ENCODE peak calls at places on chromosomes 11 and 22, in five cellular contexts. X is CD8-positive, alpha-beta memory T cell; I is stomach; Z is CD8-positive, alpha-beta T cell; O is cardiac fibroblast. K is an unnamed sample.

GRCh38 chr11:105007463-105007862 is 15.5 kb downstream of the CASP5 start:
- DNase-seq in X (no peak), I (no peak), Z (no peak), O (no peak), K (no peak)

GRCh38 chr11:86805873-86806310 is 5.5 kb downstream of the PRSS23 start:
- DNase-seq in X (peak; percentile 7), I (no peak), Z (no peak), O (peak; percentile 76), K (no peak)

GRCh38 chr11:75653532-75653931 is 15.3 kb downstream of the MAP6 start:
- DNase-seq in X (no peak), I (no peak), Z (no peak), O (no peak), K (no peak)

GRCh38 chr11:13119928-13120520 is 110.9 kb downstream of the RASSF10 start:
- DNase-seq in X (no peak), I (no peak), Z (no peak), O (no peak), K (no peak)

GRCh38 chr11:120606116-120607010 is 94.8 kb downstream of the GRIK4 start:
- DNase-seq in X (no peak), I (no peak), Z (no peak), O (no peak), K (no peak)

GRCh38 chr11:67645521-67646457 is 4.7 kb downstream of the ACY3 start:
- DNase-seq in X (no peak), I (no peak), Z (no peak), O (no peak), K (no peak)

GRCh38 chr11:94885133-94885532 is 88.2 kb downstream of the CWC15 start:
- DNase-seq in X (no peak), I (no peak), Z (no peak), O (no peak), K (no peak)

GRCh38 chr11:67418476-67419281 is 3.2 kb downstream of the CARNS1 start:
- DNase-seq in X (no peak), I (peak; percentile 67), Z (no peak), O (no peak), K (no peak)

GRCh38 chr11:78828582-78829520 is 254.2 kb upstream of the NARS2 start:
- DNase-seq in X (no peak), I (no peak), Z (no peak), O (no peak), K (no peak)

GRCh38 chr11:130915556-130916237 is 582 bp downstream of the SNX19 start:
- DNase-seq in X (no peak), I (no peak), Z (no peak), O (no peak), K (no peak)

GRCh38 chr11:132464939-132465338 is 1067.4 kb downstream of the OPCML start:
- DNase-seq in X (no peak), I (no peak), Z (no peak), O (no peak), K (no peak)

GRCh38 chr11:113278481-113278880 is 35.9 kb upstream of the TTC12 start:
- DNase-seq in X (no peak), I (no peak), Z (no peak), O (no peak), K (no peak)

GRCh38 chr11:6096417-6096816 is 11.1 kb upstream of the OR56B4 start:
- DNase-seq in X (no peak), I (no peak), Z (no peak), O (peak; percentile 6), K (no peak)

GRCh38 chr11:45606514-45607024 is 58.9 kb downstream of the CHST1 start:
- DNase-seq in X (no peak), I (no peak), Z (no peak), O (no peak), K (no peak)

GRCh38 chr11:114821626-114822025 is 143.3 kb downstream of the NXPE2 start:
- DNase-seq in X (no peak), I (no peak), Z (no peak), O (no peak), K (peak; percentile 52)

GRCh38 chr11:67266424-67267187 is at the start of gene GRK2:
- DNase-seq in X (no peak), I (peak; percentile 52), Z (no peak), O (peak; percentile 41), K (no peak)

GRCh38 chr11:36452987-36453386 is 57.1 kb downstream of the TRAF6 start:
- DNase-seq in X (no peak), I (no peak), Z (no peak), O (no peak), K (peak; percentile 97)

GRCh38 chr22:35150163-35151107 is 84.5 kb downstream of the ISX start:
- DNase-seq in X (no peak), I (peak; percentile 50), Z (peak; percentile 21), O (peak; percentile 57), K (peak; percentile 14)

GRCh38 chr22:30089655-30089974 is 9.4 kb downstream of the HORMAD2 start:
- DNase-seq in X (no peak), I (no peak), Z (no peak), O (no peak), K (no peak)

GRCh38 chr22:30087611-30088010 is 7.3 kb downstream of the HORMAD2 start:
- DNase-seq in X (no peak), I (no peak), Z (no peak), O (no peak), K (no peak)

GRCh38 chr22:30094804-30095203 is 14.5 kb downstream of the HORMAD2 start:
- DNase-seq in X (no peak), I (no peak), Z (no peak), O (no peak), K (no peak)

GRCh38 chr22:30088468-30088867 is 8.2 kb downstream of the HORMAD2 start:
- DNase-seq in X (no peak), I (no peak), Z (no peak), O (no peak), K (no peak)

DNA sequence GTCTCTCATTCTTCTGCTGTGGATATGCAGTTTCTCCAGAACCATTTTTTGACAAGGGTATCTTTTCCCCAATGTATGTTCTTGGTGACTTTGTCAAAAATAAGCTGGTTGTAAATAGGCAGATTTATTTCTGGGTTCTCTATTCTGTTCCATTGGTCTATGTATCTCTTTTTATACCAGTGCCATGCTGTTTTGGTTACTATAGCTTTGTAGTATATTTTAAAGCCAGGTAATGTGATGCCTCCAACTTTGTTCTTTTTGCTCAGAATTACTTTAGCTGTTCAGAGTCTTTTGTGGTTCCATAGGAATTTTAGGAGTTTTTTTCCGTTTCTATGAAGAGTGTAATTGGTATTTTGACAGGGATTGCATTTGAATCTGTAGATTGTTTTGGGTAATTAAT is 12.4 kb downstream of the HORMAD2 start:
- DNase-seq in X (no peak), I (no peak), Z (no peak), O (no peak), K (no peak)
- H3K4me3 ChIP-seq in X (no peak overlapping the region), I (no peak overlapping the region), Z (no peak overlapping the region), O (no peak overlapping the region), K (no peak overlapping the region)

DNA sequence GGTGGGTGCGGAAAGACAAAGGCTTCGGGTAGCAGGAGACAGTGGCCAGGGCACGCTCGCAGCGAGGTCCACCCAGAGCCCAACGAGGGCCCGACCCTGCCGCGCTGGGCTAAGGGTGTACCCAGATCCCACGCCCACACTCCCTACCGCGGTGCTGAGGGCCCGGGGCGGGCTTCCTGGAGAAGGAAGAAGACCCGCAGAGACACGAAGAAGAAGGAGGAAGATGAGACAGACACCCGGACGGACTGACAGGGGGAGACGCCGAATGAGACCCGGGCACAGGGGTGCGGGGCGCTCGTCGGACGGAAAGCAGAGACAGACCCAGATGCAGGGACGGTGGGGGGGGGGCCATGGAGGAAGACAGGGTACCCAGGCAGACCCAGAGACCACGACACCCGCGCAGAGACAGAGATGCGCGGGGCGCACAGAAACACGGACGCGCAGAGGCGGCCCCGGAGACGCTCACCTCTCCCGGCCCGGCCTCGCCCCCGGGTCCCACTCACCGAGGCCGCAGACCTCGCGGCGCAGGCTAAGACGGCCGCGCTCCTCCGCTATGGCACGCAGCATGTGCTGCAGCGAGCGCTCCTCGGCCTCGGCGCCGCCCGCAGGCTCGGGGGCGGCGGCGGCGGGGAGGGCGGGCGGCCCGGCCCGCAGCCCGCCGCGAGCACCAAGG is 421 bp downstream of the KIAA0930 start:
- DNase-seq in X (peak; percentile 22), I (no peak), Z (no peak), O (peak; percentile 25), K (peak; percentile 4)
- H3K4me3 ChIP-seq in X (peak overlapping the region; percentile 49), I (peak overlapping the region; percentile 87), Z (peak overlapping the region; percentile 76), O (peak overlapping the region; percentile 69), K (peak overlapping the region; percentile 62)

DNA sequence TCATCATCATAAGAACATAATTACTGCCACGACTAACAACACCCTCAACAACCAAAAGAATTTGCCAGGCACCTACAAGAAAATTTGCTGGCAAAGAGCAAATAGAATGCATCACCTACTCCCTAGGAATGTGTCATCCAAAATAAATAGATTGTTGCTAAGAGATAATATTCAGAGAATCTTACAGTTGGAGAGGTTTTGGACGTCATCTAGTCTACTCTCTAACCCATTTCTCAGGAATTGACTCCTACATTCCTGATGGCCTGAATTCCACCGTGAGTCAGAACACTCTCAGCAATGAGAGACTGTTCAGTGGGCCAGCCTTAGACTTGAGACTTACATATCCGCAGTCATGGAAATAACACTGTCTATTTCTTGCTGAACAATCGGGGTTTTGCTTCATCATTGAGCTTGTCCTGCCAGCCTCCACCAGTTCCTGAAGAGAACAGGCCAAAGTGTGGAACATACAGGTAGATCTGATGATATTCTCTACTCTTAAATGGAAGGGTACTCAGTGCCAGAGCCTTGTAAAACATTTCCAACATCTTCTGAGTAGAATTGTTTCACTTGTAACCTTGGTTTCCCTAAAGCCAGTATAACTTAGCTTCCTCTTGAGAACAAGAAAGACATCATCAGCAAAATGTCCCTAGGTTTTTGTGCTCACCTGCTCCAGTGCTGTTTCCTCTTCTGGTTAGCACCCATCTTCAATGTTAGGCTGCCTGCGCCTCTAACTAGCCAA is 8.3 kb downstream of the KIRREL3 start:
- DNase-seq in X (no peak), I (no peak), Z (no peak), O (peak; percentile 95), K (no peak)
- H3K4me3 ChIP-seq in X (no peak overlapping the region), I (no peak overlapping the region), Z (no peak overlapping the region), O (no peak overlapping the region), K (no peak overlapping the region)

GRCh38 chr11:103609117-103610066 is 427.0 kb upstream of the DDI1 start:
- DNase-seq in X (no peak), I (no peak), Z (no peak), O (peak; percentile 97), K (peak; percentile 8)
- H3K4me3 ChIP-seq in X (no peak overlapping the region), I (no peak overlapping the region), Z (no peak overlapping the region), O (no peak overlapping the region), K (no peak overlapping the region)

K was measured in Jurkat, Clone E6-1.